ENCODE peak calls at places on chromosome 5, in five cellular contexts. C is K562, W is GM12891, L is GM12878, M is transverse colon. N is an unnamed sample.

GRCh38 chr5:17151686-17152085 is 65.7 kb upstream of the BASP1 start:
- DNase-seq in M (no peak), L (no peak), W (no peak), C (no peak), N (peak; percentile 58)

GRCh38 chr5:17370651-17371050 is 127.4 kb upstream of the TAF11L2 start:
- DNase-seq in M (no peak), L (no peak), C (no peak), W (no peak), N (no peak)

GRCh38 chr5:142364251-142365145 is 39.7 kb upstream of the SPRY4 start:
- DNase-seq in L (no peak), C (peak; percentile 85), M (peak; percentile 41), W (no peak), N (peak; percentile 41)

GRCh38 chr5:74673011-74673790 is 11.8 kb upstream of the HEXB start:
- DNase-seq in L (no peak), M (no peak), W (no peak), C (peak; percentile 24), N (peak; percentile 74)

GRCh38 chr5:60844429-60844890 is 391 bp upstream of the ELOVL7 start:
- DNase-seq in W (no peak), L (no peak), M (no peak), C (no peak), N (peak; percentile 71)

GRCh38 chr5:525916-526315 is 1.7 kb upstream of the SLC9A3 start:
- DNase-seq in C (no peak), L (no peak), W (no peak), M (no peak), N (no peak)

GRCh38 chr5:56814361-56814962 is 887 bp upstream of the MAP3K1 start:
- DNase-seq in M (peak; percentile 39), L (no peak), C (peak; percentile 31), W (no peak), N (peak; percentile 60)

GRCh38 chr5:93705896-93706295 is 35.5 kb downstream of the POU5F2 start:
- DNase-seq in C (no peak), L (no peak), W (no peak), M (no peak), N (no peak)

DNA sequence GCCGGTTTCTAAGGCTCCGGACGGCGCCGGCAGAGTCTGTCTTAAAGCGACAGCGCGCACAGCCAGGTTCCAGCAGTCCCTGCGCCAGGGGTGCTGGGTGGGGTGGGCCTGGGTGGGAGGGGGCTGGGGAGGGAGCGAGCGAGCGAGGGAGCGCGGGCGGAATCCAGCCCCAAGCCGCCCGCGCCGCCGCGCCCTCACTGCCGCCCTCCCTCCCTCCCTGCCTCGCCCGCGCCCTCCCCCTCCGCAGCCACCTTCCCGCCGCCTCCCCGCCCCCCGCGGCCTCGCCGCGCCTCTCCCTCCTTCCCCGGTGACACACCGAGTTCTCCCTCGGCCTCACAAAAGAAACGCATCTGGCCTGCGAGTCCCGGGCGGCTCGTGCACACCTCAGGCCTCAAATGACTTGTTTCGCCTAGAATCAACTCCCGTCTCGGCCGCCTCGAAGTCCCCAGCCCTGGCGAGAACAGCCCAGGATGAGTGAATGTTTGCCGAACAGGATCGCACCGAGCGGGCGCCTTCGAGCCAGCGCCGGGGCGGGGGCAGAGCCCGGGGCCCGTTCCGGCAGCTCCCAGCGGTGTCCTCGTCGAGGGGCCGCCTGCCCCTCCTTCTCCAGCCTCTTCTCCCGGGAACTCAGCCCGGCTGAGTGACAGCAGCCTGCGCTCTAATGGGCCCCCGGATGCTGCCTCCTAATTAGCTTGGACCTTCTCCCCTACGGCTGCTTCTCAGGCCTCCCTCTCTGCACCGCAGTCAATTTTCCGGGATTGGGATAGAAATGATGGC is at the start of gene PITX1:
- DNase-seq in C (peak; percentile 95), W (no peak), L (no peak), M (peak; percentile 65), N (peak; percentile 71)
- TF ChIP-seq POLR2AphosphoS5 in C (peak; percentile 55), W (no peak), L (no peak), M (no peak), N (no peak)

DNA sequence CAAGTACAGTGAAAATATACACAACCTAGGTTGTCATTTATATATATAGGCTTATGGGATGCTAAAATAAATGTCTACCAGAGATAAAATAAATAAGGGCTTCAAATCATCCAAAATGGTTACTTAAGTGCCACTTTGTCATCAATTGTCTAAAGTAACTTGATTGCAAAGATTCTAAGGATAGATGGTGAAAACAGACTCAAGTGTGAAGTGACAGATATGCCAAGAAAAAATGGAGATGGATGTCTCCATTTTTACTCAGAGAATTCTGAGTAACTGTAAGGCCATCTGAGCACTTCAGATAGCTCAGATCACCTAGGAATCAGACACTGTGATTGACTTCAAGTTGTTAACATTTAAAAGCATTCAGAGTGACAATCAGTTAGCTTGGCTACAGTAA is 824.3 kb downstream of the PRELID2 start:
- DNase-seq in M (no peak), W (no peak), L (no peak), C (no peak), N (no peak)
- TF ChIP-seq POLR2AphosphoS5 in M (no peak), W (no peak), L (no peak), C (no peak), N (no peak)

DNA sequence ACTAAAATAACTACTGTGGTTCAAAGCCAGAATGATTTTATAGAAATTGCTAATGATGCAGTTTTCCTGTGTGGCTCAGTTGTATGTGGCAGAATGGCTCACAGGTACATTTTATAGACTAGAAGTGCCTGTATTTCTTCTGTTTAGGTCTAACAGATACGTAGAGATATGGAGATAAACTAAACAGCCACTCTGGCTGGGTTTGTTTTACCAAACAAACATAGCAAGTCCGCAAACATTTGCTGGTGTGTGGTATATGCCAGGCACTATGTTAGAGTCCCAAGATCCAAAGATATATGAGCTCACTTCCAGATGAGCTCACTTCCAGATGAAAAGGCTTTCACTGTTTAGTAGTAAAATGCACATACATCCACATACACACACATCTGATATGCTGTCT is 24.4 kb downstream of the ADRB2 start:
- DNase-seq in W (no peak), L (no peak), C (no peak), M (no peak), N (no peak)
- TF ChIP-seq POLR2AphosphoS5 in W (no peak), L (no peak), C (no peak), M (no peak), N (no peak)

DNA sequence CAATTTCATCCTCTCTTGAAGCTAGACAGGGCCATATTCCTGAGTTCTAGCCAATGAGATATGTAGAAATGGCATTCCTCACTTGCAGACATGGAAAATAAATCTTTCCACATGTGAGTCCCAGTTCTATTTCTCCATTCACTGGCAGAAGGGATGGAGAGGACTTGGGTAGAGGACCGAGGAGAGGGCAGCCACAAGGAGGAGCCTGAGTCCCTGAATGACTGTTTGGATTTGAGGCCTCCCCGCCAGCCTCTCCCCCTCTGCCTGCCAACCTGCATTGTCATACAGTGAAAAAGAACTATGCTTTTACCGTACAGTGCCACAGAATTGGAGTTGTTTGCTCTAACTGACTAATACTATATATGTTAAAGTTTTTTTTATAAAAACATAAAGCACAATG is 583.0 kb upstream of the WWC1 start:
- DNase-seq in M (no peak), C (no peak), W (no peak), L (no peak), N (no peak)
- TF ChIP-seq POLR2AphosphoS5 in M (no peak), C (no peak), W (no peak), L (no peak), N (no peak)

DNA sequence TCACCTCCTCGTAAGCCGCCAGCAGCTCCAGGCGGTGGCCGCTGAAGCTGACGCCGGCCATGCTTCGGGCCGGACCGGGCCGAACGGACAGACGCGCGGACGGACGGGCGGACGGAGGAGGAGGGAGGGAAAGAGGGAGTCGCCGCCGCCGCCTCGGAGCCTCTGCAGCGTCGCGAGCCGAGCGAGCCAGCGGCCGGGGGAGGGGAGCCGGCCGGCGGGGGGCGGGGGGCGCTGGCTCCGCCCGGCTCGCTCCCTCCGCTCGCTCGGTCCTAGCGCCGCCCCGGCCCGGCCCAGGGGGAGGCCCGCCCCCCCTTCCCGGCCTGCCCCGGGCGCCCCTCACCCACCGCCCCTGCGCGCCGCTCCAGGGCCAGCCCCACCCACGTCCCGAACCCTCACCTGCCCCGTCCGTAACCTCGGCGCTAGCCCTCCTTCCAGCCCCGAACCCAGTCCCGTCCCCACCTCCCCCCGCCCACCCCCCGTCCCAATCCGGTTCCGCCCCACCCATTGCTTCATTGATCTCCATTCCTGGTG is at the start of gene DBN1:
- DNase-seq in M (peak; percentile 46), C (peak; percentile 70), L (no peak), W (peak; percentile 95), N (peak; percentile 80)
- TF ChIP-seq POLR2AphosphoS5 in M (peak; percentile 38), C (no peak), L (no peak), W (no peak), N (peak; percentile 74)

GRCh38 chr5:15528476-15528875 is 28.5 kb downstream of the FBXL7 start:
- DNase-seq in L (no peak), W (no peak), C (no peak), M (no peak), N (no peak)

GRCh38 chr5:15538516-15538915 is 38.5 kb downstream of the FBXL7 start:
- DNase-seq in W (no peak), M (no peak), L (no peak), C (no peak), N (no peak)

GRCh38 chr5:15529821-15530220 is 29.8 kb downstream of the FBXL7 start:
- DNase-seq in C (no peak), M (no peak), W (no peak), L (no peak), N (no peak)

GRCh38 chr5:15535938-15536337 is 36.0 kb downstream of the FBXL7 start:
- DNase-seq in M (no peak), C (no peak), W (no peak), L (no peak), N (no peak)

DNA sequence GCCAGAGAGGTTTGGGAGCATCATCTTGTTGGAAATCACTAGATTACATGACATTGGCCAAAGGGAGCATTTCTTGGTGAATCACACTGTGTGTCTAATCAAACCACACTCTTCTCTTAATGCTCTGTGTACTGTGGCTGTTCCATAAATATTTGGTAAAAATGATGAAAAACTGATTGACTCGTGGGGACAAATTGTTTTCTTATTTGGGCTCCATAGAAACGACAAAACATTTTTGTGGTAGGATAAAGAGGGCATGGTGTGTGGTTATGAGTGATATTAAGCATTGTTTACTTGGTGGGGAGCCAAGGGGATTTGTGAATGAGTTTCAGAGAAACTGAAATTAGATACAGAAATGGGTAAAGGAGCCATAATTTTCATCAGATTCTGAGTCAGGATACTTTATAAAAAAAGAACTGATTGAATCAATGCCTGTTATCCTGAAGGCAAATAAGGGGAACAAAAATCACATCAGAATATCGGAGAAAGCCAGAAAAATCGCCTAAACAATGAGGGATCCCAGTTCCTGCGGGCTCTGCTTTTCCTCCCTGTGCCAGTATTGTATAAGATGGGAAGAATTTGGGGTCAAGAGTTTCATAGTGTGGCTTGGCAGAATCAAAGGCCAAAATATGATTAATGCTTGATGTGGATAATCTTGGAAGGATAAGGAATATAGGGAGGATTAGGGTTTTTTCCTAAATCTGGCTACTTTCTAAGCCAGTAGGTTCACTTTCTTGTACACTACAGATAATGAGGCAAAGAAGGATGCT is 33.3 kb downstream of the FBXL7 start:
- DNase-seq in C (no peak), M (no peak), L (no peak), W (no peak), N (no peak)
- TF ChIP-seq POLR2AphosphoS5 in C (no peak), M (no peak), L (no peak), W (no peak), N (no peak)

DNA sequence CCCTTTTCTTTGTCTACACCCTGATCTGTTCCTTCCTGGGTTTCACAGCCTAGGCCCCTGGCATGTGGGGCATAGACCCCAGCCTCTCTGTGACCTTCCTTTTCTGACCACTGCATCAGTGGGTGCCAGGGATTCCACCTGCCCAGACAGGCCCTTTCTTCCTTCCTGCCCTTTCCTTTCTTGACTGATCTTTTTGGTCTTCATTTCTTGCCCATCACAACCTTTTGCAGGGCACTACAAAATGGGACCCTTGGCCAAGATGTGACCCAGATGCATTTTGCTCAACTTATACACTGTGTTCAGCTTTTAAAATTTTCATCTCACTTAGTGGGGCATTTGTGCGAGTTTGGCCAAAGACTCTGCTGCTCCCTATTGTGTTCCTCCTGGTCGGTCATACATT is 73.2 kb upstream of the TNFAIP8 start:
- DNase-seq in L (no peak), M (no peak), C (no peak), W (no peak), N (no peak)
- TF ChIP-seq POLR2AphosphoS5 in L (no peak), M (no peak), C (no peak), W (no peak), N (no peak)